ENCODE peak calls at places on chromosomes 11 and 22, in seven cellular contexts. One of them, this sample, is unnamed.

GRCh38 chr11:64935634-64936081 is at the start of gene GPHA2:
- DNase-seq in colonic mucosa: no peak
- DNase-seq in CD4-positive, alpha-beta T cell: no peak
- DNase-seq in tibial nerve: no peak
- DNase-seq in spleen: no peak
- DNase-seq in left lung: peak; percentile 37
- DNase-seq in OCI-LY7: no peak
- DNase-seq in this sample: no peak

GRCh38 chr11:12287374-12288211 is 89.8 kb upstream of the PARVA start:
- DNase-seq in colonic mucosa: peak; percentile 23
- DNase-seq in CD4-positive, alpha-beta T cell: no peak
- DNase-seq in tibial nerve: no peak
- DNase-seq in spleen: no peak
- DNase-seq in left lung: no peak
- DNase-seq in OCI-LY7: no peak
- DNase-seq in this sample: peak; percentile 93

GRCh38 chr11:63609536-63609935 is 4.7 kb downstream of the PLAAT3 start:
- DNase-seq in colonic mucosa: peak; percentile 63
- DNase-seq in CD4-positive, alpha-beta T cell: no peak
- DNase-seq in tibial nerve: no peak
- DNase-seq in spleen: no peak
- DNase-seq in left lung: no peak
- DNase-seq in OCI-LY7: no peak
- DNase-seq in this sample: no peak

GRCh38 chr11:73260127-73260457 is 12.0 kb upstream of the P2RY6 start:
- DNase-seq in colonic mucosa: no peak
- DNase-seq in CD4-positive, alpha-beta T cell: peak; percentile 24
- DNase-seq in tibial nerve: no peak
- DNase-seq in spleen: no peak
- DNase-seq in left lung: no peak
- DNase-seq in OCI-LY7: no peak
- DNase-seq in this sample: no peak

GRCh38 chr11:65860278-65861164 is at the start of gene MUS81:
- DNase-seq in colonic mucosa: peak; percentile 99
- DNase-seq in CD4-positive, alpha-beta T cell: peak; percentile 99
- DNase-seq in tibial nerve: peak; percentile 97
- DNase-seq in spleen: peak; percentile 99
- DNase-seq in left lung: peak; percentile 98
- DNase-seq in OCI-LY7: peak; percentile 96
- DNase-seq in this sample: peak; percentile 98

GRCh38 chr22:30865656-30866055 is 102.9 kb downstream of the MORC2 start:
- DNase-seq in colonic mucosa: no peak
- DNase-seq in CD4-positive, alpha-beta T cell: no peak
- DNase-seq in tibial nerve: no peak
- DNase-seq in spleen: peak; percentile 42
- DNase-seq in left lung: peak; percentile 35
- DNase-seq in OCI-LY7: no peak
- DNase-seq in this sample: peak; percentile 20

GRCh38 chr22:21939392-21940319 is 13.0 kb downstream of the PPM1F start:
- DNase-seq in colonic mucosa: no peak
- DNase-seq in CD4-positive, alpha-beta T cell: no peak
- DNase-seq in tibial nerve: no peak
- DNase-seq in spleen: peak; percentile 85
- DNase-seq in left lung: peak; percentile 80
- DNase-seq in OCI-LY7: no peak
- DNase-seq in this sample: no peak

GRCh38 chr22:42780070-42780540 is 59.4 kb upstream of the A4GALT start:
- DNase-seq in colonic mucosa: peak; percentile 77
- DNase-seq in CD4-positive, alpha-beta T cell: no peak
- DNase-seq in tibial nerve: no peak
- DNase-seq in spleen: no peak
- DNase-seq in left lung: peak; percentile 2
- DNase-seq in OCI-LY7: peak; percentile 90
- DNase-seq in this sample: no peak

GRCh38 chr11:125890447-125891100 is 3.1 kb downstream of the HYLS1 start:
- DNase-seq in colonic mucosa: no peak
- DNase-seq in CD4-positive, alpha-beta T cell: no peak
- DNase-seq in tibial nerve: no peak
- DNase-seq in spleen: no peak
- DNase-seq in left lung: no peak
- DNase-seq in OCI-LY7: no peak
- DNase-seq in this sample: no peak

GRCh38 chr11:125887373-125888324 is at the start of gene HYLS1:
- DNase-seq in colonic mucosa: peak; percentile 93
- DNase-seq in CD4-positive, alpha-beta T cell: peak; percentile 94
- DNase-seq in tibial nerve: peak; percentile 82
- DNase-seq in spleen: peak; percentile 98
- DNase-seq in left lung: peak; percentile 98
- DNase-seq in OCI-LY7: peak; percentile 98
- DNase-seq in this sample: peak; percentile 90

GRCh38 chr11:125883375-125883774 is 4.1 kb upstream of the HYLS1 start:
- DNase-seq in colonic mucosa: no peak
- DNase-seq in CD4-positive, alpha-beta T cell: no peak
- DNase-seq in tibial nerve: no peak
- DNase-seq in spleen: no peak
- DNase-seq in left lung: no peak
- DNase-seq in OCI-LY7: no peak
- DNase-seq in this sample: no peak

GRCh38 chr11:125892071-125892470 is 4.6 kb downstream of the HYLS1 start:
- DNase-seq in colonic mucosa: no peak
- DNase-seq in CD4-positive, alpha-beta T cell: no peak
- DNase-seq in tibial nerve: no peak
- DNase-seq in spleen: no peak
- DNase-seq in left lung: no peak
- DNase-seq in OCI-LY7: no peak
- DNase-seq in this sample: no peak

DNA sequence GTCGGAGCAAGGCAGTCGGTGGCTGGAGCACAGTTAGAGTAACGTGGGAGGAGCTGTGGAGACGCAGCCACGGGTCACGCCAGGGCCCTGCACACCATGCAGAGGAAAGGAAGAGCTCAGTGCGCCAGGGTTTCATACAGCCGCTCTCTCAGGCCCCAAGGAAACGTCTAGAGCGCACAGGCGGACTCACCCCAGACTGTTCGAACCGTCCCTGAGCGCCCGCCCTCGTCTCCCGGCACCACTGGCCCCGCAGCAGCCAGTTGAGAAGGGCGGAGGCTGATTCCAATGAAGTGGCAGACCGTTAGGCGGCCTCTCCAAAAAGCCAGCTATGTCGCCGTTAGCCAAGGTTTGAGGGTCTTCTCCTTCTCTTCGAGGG is 483 bp upstream of the HYLS1 start:
- DNase-seq in colonic mucosa: peak; percentile 50
- DNase-seq in CD4-positive, alpha-beta T cell: peak; percentile 52
- DNase-seq in tibial nerve: no peak
- DNase-seq in spleen: peak; percentile 88
- DNase-seq in left lung: peak; percentile 85
- DNase-seq in OCI-LY7: peak; percentile 75
- DNase-seq in this sample: no peak
- H3K27ac ChIP-seq in colonic mucosa: peak overlapping the region; percentile 88
- H3K27ac ChIP-seq in CD4-positive, alpha-beta T cell: peak overlapping the region; percentile 50
- H3K27ac ChIP-seq in tibial nerve: peak overlapping the region; percentile 91
- H3K27ac ChIP-seq in spleen: peak overlapping the region; percentile 97
- H3K27ac ChIP-seq in left lung: peak overlapping the region; percentile 92
- H3K27ac ChIP-seq in OCI-LY7: peak overlapping the region; percentile 87
- H3K27ac ChIP-seq in this sample: peak overlapping the region; percentile 71

GRCh38 chr11:122815900-122816299 is 22.4 kb upstream of the CRTAM start:
- DNase-seq in colonic mucosa: no peak
- DNase-seq in CD4-positive, alpha-beta T cell: no peak
- DNase-seq in tibial nerve: no peak
- DNase-seq in spleen: no peak
- DNase-seq in left lung: no peak
- DNase-seq in OCI-LY7: no peak
- DNase-seq in this sample: no peak

GRCh38 chr11:122817121-122817520 is 21.2 kb upstream of the CRTAM start:
- DNase-seq in colonic mucosa: peak; percentile 26
- DNase-seq in CD4-positive, alpha-beta T cell: no peak
- DNase-seq in tibial nerve: no peak
- DNase-seq in spleen: no peak
- DNase-seq in left lung: no peak
- DNase-seq in OCI-LY7: no peak
- DNase-seq in this sample: no peak

GRCh38 chr11:122813176-122813917 is 25.0 kb upstream of the CRTAM start:
- DNase-seq in colonic mucosa: no peak
- DNase-seq in CD4-positive, alpha-beta T cell: no peak
- DNase-seq in tibial nerve: no peak
- DNase-seq in spleen: no peak
- DNase-seq in left lung: no peak
- DNase-seq in OCI-LY7: no peak
- DNase-seq in this sample: no peak

GRCh38 chr11:122814401-122814800 is 23.9 kb upstream of the CRTAM start:
- DNase-seq in colonic mucosa: no peak
- DNase-seq in CD4-positive, alpha-beta T cell: no peak
- DNase-seq in tibial nerve: no peak
- DNase-seq in spleen: no peak
- DNase-seq in left lung: no peak
- DNase-seq in OCI-LY7: no peak
- DNase-seq in this sample: no peak

DNA sequence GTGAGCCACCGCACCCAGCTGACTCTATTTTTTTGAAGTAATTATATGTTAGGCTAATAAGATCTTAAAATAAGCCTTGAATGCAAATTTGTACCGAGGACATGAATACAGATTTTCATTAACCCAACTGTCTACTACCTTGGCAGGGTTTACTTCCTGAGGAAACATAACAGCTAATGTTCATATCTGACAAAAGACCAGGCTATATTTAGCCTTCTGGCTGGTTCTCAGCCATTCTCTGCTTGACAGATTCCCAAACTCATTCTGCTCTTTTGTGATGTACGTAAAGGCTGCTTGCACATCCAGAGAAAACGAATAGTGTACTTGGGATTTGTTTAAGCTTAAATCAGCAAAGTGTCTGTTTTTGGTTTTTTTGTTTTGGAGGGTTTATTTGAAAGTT is 21.6 kb upstream of the CRTAM start:
- DNase-seq in colonic mucosa: no peak
- DNase-seq in CD4-positive, alpha-beta T cell: no peak
- DNase-seq in tibial nerve: no peak
- DNase-seq in spleen: no peak
- DNase-seq in left lung: no peak
- DNase-seq in OCI-LY7: no peak
- DNase-seq in this sample: no peak
- H3K27ac ChIP-seq in colonic mucosa: no peak overlapping the region
- H3K27ac ChIP-seq in CD4-positive, alpha-beta T cell: no peak overlapping the region
- H3K27ac ChIP-seq in tibial nerve: no peak overlapping the region
- H3K27ac ChIP-seq in spleen: peak overlapping the region; percentile 80
- H3K27ac ChIP-seq in left lung: peak overlapping the region; percentile 41
- H3K27ac ChIP-seq in OCI-LY7: no peak overlapping the region
- H3K27ac ChIP-seq in this sample: peak overlapping the region; percentile 58

GRCh38 chr22:41542224-41542623 is 2.0 kb downstream of the POLR3H start:
- DNase-seq in colonic mucosa: no peak
- DNase-seq in CD4-positive, alpha-beta T cell: no peak
- DNase-seq in tibial nerve: no peak
- DNase-seq in spleen: no peak
- DNase-seq in left lung: no peak
- DNase-seq in OCI-LY7: no peak
- DNase-seq in this sample: no peak

GRCh38 chr22:41544671-41545476 is 604 bp upstream of the POLR3H start:
- DNase-seq in colonic mucosa: no peak
- DNase-seq in CD4-positive, alpha-beta T cell: no peak
- DNase-seq in tibial nerve: no peak
- DNase-seq in spleen: no peak
- DNase-seq in left lung: no peak
- DNase-seq in OCI-LY7: no peak
- DNase-seq in this sample: no peak

GRCh38 chr22:41540365-41540764 is 3.9 kb downstream of the POLR3H start:
- DNase-seq in colonic mucosa: no peak
- DNase-seq in CD4-positive, alpha-beta T cell: no peak
- DNase-seq in tibial nerve: no peak
- DNase-seq in spleen: no peak
- DNase-seq in left lung: no peak
- DNase-seq in OCI-LY7: no peak
- DNase-seq in this sample: no peak

GRCh38 chr22:41541484-41541883 is 2.8 kb downstream of the POLR3H start:
- DNase-seq in colonic mucosa: no peak
- DNase-seq in CD4-positive, alpha-beta T cell: no peak
- DNase-seq in tibial nerve: no peak
- DNase-seq in spleen: no peak
- DNase-seq in left lung: no peak
- DNase-seq in OCI-LY7: no peak
- DNase-seq in this sample: no peak

DNA sequence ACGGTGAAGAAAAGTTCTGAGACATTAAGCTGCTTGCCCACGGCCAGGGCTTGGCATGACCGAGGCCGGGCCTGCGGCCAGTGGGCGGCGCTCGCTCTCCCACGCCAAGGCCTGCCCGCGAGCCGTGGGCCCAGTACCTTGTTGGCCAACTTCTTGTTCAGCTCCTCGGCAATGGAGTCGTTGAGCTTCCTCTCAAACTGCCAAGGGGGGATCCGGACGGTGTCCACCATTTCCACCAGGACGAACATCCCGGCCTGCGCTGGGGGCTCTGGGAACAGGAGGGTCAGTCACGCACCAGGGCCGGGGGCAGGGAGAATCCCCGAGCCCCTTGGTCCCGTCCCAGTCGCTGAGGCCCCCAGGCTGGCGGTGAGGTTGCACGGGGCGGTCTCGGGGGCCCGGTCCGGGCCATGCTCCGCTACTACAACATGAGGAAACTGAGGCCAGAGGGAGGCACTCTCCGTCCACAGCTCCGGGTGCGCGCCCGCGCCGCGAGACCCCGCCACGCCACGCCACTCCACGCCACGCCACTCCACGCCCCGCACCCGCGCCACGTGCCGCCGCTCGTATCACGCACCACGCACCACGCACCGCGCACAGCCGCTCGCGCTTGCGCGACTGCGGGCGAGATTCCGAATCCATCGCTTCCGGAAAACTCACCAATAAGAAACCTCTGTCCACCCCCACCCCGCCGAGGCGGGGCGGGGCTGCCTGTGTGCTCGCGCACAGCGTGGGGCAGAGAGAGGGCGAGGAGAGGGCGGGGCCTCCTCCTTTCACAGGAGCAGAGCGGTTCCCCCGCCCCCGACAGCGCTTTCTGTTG is at the start of gene POLR3H:
- DNase-seq in colonic mucosa: peak; percentile 99
- DNase-seq in CD4-positive, alpha-beta T cell: peak; percentile 97
- DNase-seq in tibial nerve: peak; percentile 97
- DNase-seq in spleen: peak; percentile 99
- DNase-seq in left lung: peak; percentile 99
- DNase-seq in OCI-LY7: peak; percentile 98
- DNase-seq in this sample: peak; percentile 97
- H3K27ac ChIP-seq in colonic mucosa: peak within 1 kb of the TSS; percentile 56
- H3K27ac ChIP-seq in CD4-positive, alpha-beta T cell: peak within 1 kb of the TSS; percentile 81
- H3K27ac ChIP-seq in tibial nerve: peak within 1 kb of the TSS; percentile 88
- H3K27ac ChIP-seq in spleen: peak within 1 kb of the TSS; percentile 86
- H3K27ac ChIP-seq in left lung: peak within 1 kb of the TSS; percentile 75
- H3K27ac ChIP-seq in OCI-LY7: peak within 1 kb of the TSS; percentile 21
- H3K27ac ChIP-seq in this sample: peak within 1 kb of the TSS; percentile 43

GRCh38 chr11:114060402-114061052 is 1.0 kb downstream of the ZBTB16 start:
- DNase-seq in colonic mucosa: peak; percentile 51
- DNase-seq in CD4-positive, alpha-beta T cell: peak; percentile 46
- DNase-seq in tibial nerve: no peak
- DNase-seq in spleen: peak; percentile 91
- DNase-seq in left lung: peak; percentile 94
- DNase-seq in OCI-LY7: no peak
- DNase-seq in this sample: no peak

GRCh38 chr11:114059984-114060401 is 482 bp downstream of the ZBTB16 start:
- DNase-seq in colonic mucosa: peak; percentile 58
- DNase-seq in CD4-positive, alpha-beta T cell: no peak
- DNase-seq in tibial nerve: no peak
- DNase-seq in spleen: no peak
- DNase-seq in left lung: peak; percentile 82
- DNase-seq in OCI-LY7: no peak
- DNase-seq in this sample: no peak

GRCh38 chr11:114058871-114059277 is 637 bp upstream of the ZBTB16 start:
- DNase-seq in colonic mucosa: no peak
- DNase-seq in CD4-positive, alpha-beta T cell: no peak
- DNase-seq in tibial nerve: no peak
- DNase-seq in spleen: no peak
- DNase-seq in left lung: no peak
- DNase-seq in OCI-LY7: no peak
- DNase-seq in this sample: no peak

GRCh38 chr11:114058026-114058706 is 1.3 kb upstream of the ZBTB16 start:
- DNase-seq in colonic mucosa: no peak
- DNase-seq in CD4-positive, alpha-beta T cell: no peak
- DNase-seq in tibial nerve: no peak
- DNase-seq in spleen: no peak
- DNase-seq in left lung: peak; percentile 79
- DNase-seq in OCI-LY7: no peak
- DNase-seq in this sample: no peak

DNA sequence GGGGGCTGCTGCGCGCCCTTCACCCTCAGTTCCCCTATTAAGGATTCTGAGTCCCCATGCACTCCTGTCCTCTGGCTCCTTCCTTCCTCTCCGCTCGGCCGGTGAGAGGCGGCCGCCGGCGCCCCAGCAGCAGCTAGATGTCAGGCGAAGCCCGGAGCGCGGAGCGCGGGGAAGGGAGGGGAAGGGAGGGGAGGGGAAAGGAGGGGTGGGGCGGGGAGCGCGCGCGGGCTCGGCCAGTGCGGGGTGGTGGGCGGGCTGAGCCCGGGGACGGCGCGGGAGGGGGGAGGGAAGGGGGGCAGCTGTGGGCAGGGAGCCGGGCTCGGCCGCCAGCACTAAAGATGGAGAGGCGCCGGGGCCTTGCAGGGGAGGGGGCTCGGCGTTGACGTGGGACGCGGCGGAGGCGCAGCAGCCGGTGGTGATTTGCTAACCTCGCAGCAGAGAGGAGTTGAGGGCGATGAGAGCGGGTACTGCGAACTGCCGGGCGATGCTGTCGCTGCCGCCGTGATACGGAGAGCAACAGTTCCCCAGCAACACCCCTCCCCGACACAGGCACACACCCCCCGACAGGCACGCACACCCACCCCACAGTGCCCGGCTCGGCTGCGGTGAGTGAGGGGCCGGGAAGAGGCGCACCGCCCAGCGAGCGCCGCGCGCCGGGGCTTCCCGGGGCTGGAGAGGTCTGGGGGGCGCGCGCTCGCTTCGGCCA is at the start of gene ZBTB16:
- DNase-seq in colonic mucosa: peak; percentile 85
- DNase-seq in CD4-positive, alpha-beta T cell: peak; percentile 63
- DNase-seq in tibial nerve: peak; percentile 79
- DNase-seq in spleen: peak; percentile 95
- DNase-seq in left lung: peak; percentile 96
- DNase-seq in OCI-LY7: no peak
- DNase-seq in this sample: no peak
- H3K27ac ChIP-seq in colonic mucosa: peak within 1 kb of the TSS; percentile 66
- H3K27ac ChIP-seq in CD4-positive, alpha-beta T cell: peak within 1 kb of the TSS; percentile 21
- H3K27ac ChIP-seq in tibial nerve: peak within 1 kb of the TSS; percentile 95
- H3K27ac ChIP-seq in spleen: peak within 1 kb of the TSS; percentile 92
- H3K27ac ChIP-seq in left lung: peak within 1 kb of the TSS; percentile 86
- H3K27ac ChIP-seq in OCI-LY7: no peak within 1 kb of the TSS
- H3K27ac ChIP-seq in this sample: peak within 1 kb of the TSS; percentile 49